ENCODE peak calls at places on chromosomes 2 and 18, in six cellular contexts. One of them, this sample, is unnamed.

GRCh38 chr2:130385709-130386108 is 29.9 kb downstream of the PTPN18 start:
- DNase-seq in activated CD4-positive, CD25-positive, alpha-beta regulatory T cell treated with anti-CD3 and anti-CD28 coated beads, Interleukin-2, amount 50 U/mL, for 72 hours: no peak
- DNase-seq in LoVo: no peak
- DNase-seq in posterior vena cava: peak; percentile 47
- DNase-seq in NT2/D1: no peak
- DNase-seq in ELR: no peak
- DNase-seq in this sample: no peak

GRCh38 chr2:219514196-219514761 is at the start of gene ASIC4:
- DNase-seq in NT2/D1: no peak
- DNase-seq in ELR: no peak
- DNase-seq in LoVo: no peak
- DNase-seq in activated CD4-positive, CD25-positive, alpha-beta regulatory T cell treated with anti-CD3 and anti-CD28 coated beads, Interleukin-2, amount 50 U/mL, for 72 hours: no peak
- DNase-seq in posterior vena cava: no peak
- DNase-seq in this sample: no peak

GRCh38 chr2:109348645-109349554 is 219.9 kb downstream of the SH3RF3 start:
- DNase-seq in NT2/D1: no peak
- DNase-seq in ELR: no peak
- DNase-seq in LoVo: no peak
- DNase-seq in posterior vena cava: no peak
- DNase-seq in activated CD4-positive, CD25-positive, alpha-beta regulatory T cell treated with anti-CD3 and anti-CD28 coated beads, Interleukin-2, amount 50 U/mL, for 72 hours: no peak
- DNase-seq in this sample: no peak

GRCh38 chr2:234022424-234022823 is 28.1 kb upstream of the SPP2 start:
- DNase-seq in activated CD4-positive, CD25-positive, alpha-beta regulatory T cell treated with anti-CD3 and anti-CD28 coated beads, Interleukin-2, amount 50 U/mL, for 72 hours: no peak
- DNase-seq in LoVo: no peak
- DNase-seq in posterior vena cava: no peak
- DNase-seq in NT2/D1: no peak
- DNase-seq in ELR: no peak
- DNase-seq in this sample: no peak

GRCh38 chr18:9835796-9836195 is 50.0 kb upstream of the TXNDC2 start:
- DNase-seq in activated CD4-positive, CD25-positive, alpha-beta regulatory T cell treated with anti-CD3 and anti-CD28 coated beads, Interleukin-2, amount 50 U/mL, for 72 hours: no peak
- DNase-seq in NT2/D1: no peak
- DNase-seq in LoVo: no peak
- DNase-seq in ELR: no peak
- DNase-seq in posterior vena cava: no peak
- DNase-seq in this sample: no peak

GRCh38 chr2:171287036-171287435 is 126.3 kb upstream of the TLK1 start:
- DNase-seq in posterior vena cava: no peak
- DNase-seq in ELR: no peak
- DNase-seq in LoVo: no peak
- DNase-seq in activated CD4-positive, CD25-positive, alpha-beta regulatory T cell treated with anti-CD3 and anti-CD28 coated beads, Interleukin-2, amount 50 U/mL, for 72 hours: no peak
- DNase-seq in NT2/D1: no peak
- DNase-seq in this sample: no peak

GRCh38 chr2:134218414-134218813 is 35.5 kb upstream of the MGAT5 start:
- DNase-seq in posterior vena cava: no peak
- DNase-seq in activated CD4-positive, CD25-positive, alpha-beta regulatory T cell treated with anti-CD3 and anti-CD28 coated beads, Interleukin-2, amount 50 U/mL, for 72 hours: no peak
- DNase-seq in ELR: no peak
- DNase-seq in NT2/D1: no peak
- DNase-seq in LoVo: no peak
- DNase-seq in this sample: no peak

GRCh38 chr2:21642647-21643046 is 518.9 kb downstream of the TDRD15 start:
- DNase-seq in ELR: no peak
- DNase-seq in activated CD4-positive, CD25-positive, alpha-beta regulatory T cell treated with anti-CD3 and anti-CD28 coated beads, Interleukin-2, amount 50 U/mL, for 72 hours: no peak
- DNase-seq in NT2/D1: no peak
- DNase-seq in posterior vena cava: no peak
- DNase-seq in LoVo: no peak
- DNase-seq in this sample: no peak

GRCh38 chr2:109173311-109174171 is 44.5 kb downstream of the SH3RF3 start:
- DNase-seq in ELR: peak; percentile 44
- DNase-seq in posterior vena cava: peak; percentile 94
- DNase-seq in NT2/D1: peak; percentile 8
- DNase-seq in LoVo: no peak
- DNase-seq in activated CD4-positive, CD25-positive, alpha-beta regulatory T cell treated with anti-CD3 and anti-CD28 coated beads, Interleukin-2, amount 50 U/mL, for 72 hours: no peak
- DNase-seq in this sample: no peak

GRCh38 chr2:172640389-172640788 is 84.5 kb downstream of the PDK1 start:
- DNase-seq in posterior vena cava: no peak
- DNase-seq in LoVo: no peak
- DNase-seq in NT2/D1: no peak
- DNase-seq in activated CD4-positive, CD25-positive, alpha-beta regulatory T cell treated with anti-CD3 and anti-CD28 coated beads, Interleukin-2, amount 50 U/mL, for 72 hours: no peak
- DNase-seq in ELR: peak; percentile 35
- DNase-seq in this sample: no peak

GRCh38 chr2:232329716-232330067 is 48.9 kb upstream of the ALPP start:
- DNase-seq in NT2/D1: no peak
- DNase-seq in posterior vena cava: peak; percentile 51
- DNase-seq in activated CD4-positive, CD25-positive, alpha-beta regulatory T cell treated with anti-CD3 and anti-CD28 coated beads, Interleukin-2, amount 50 U/mL, for 72 hours: no peak
- DNase-seq in ELR: no peak
- DNase-seq in LoVo: no peak
- DNase-seq in this sample: peak; percentile 20

GRCh38 chr2:52312488-52312887 is 1280.6 kb upstream of the NRXN1 start:
- DNase-seq in posterior vena cava: no peak
- DNase-seq in LoVo: no peak
- DNase-seq in activated CD4-positive, CD25-positive, alpha-beta regulatory T cell treated with anti-CD3 and anti-CD28 coated beads, Interleukin-2, amount 50 U/mL, for 72 hours: no peak
- DNase-seq in ELR: no peak
- DNase-seq in NT2/D1: no peak
- DNase-seq in this sample: no peak

GRCh38 chr18:3923750-3924149 is 473.8 kb downstream of the TGIF1 start:
- DNase-seq in posterior vena cava: no peak
- DNase-seq in activated CD4-positive, CD25-positive, alpha-beta regulatory T cell treated with anti-CD3 and anti-CD28 coated beads, Interleukin-2, amount 50 U/mL, for 72 hours: no peak
- DNase-seq in LoVo: no peak
- DNase-seq in ELR: peak; percentile 47
- DNase-seq in NT2/D1: no peak
- DNase-seq in this sample: no peak

GRCh38 chr18:69958422-69958821 is 10.7 kb upstream of the CD226 start:
- DNase-seq in ELR: no peak
- DNase-seq in NT2/D1: no peak
- DNase-seq in activated CD4-positive, CD25-positive, alpha-beta regulatory T cell treated with anti-CD3 and anti-CD28 coated beads, Interleukin-2, amount 50 U/mL, for 72 hours: no peak
- DNase-seq in posterior vena cava: no peak
- DNase-seq in LoVo: no peak
- DNase-seq in this sample: peak; percentile 58

GRCh38 chr2:172119089-172119488 is 16.4 kb upstream of the DLX2 start:
- DNase-seq in NT2/D1: no peak
- DNase-seq in posterior vena cava: no peak
- DNase-seq in activated CD4-positive, CD25-positive, alpha-beta regulatory T cell treated with anti-CD3 and anti-CD28 coated beads, Interleukin-2, amount 50 U/mL, for 72 hours: no peak
- DNase-seq in ELR: peak; percentile 88
- DNase-seq in LoVo: no peak
- DNase-seq in this sample: no peak

GRCh38 chr2:201185863-201186262 is 2.9 kb downstream of the CASP10 start:
- DNase-seq in posterior vena cava: no peak
- DNase-seq in NT2/D1: no peak
- DNase-seq in activated CD4-positive, CD25-positive, alpha-beta regulatory T cell treated with anti-CD3 and anti-CD28 coated beads, Interleukin-2, amount 50 U/mL, for 72 hours: no peak
- DNase-seq in LoVo: no peak
- DNase-seq in ELR: no peak
- DNase-seq in this sample: no peak

GRCh38 chr2:200159829-200160781 is 146.4 kb upstream of the SPATS2L start:
- DNase-seq in activated CD4-positive, CD25-positive, alpha-beta regulatory T cell treated with anti-CD3 and anti-CD28 coated beads, Interleukin-2, amount 50 U/mL, for 72 hours: no peak
- DNase-seq in NT2/D1: no peak
- DNase-seq in posterior vena cava: no peak
- DNase-seq in ELR: peak; percentile 66
- DNase-seq in LoVo: no peak
- DNase-seq in this sample: no peak

GRCh38 chr2:185919155-185919554 is 180.6 kb downstream of the FSIP2 start:
- DNase-seq in posterior vena cava: no peak
- DNase-seq in NT2/D1: no peak
- DNase-seq in LoVo: no peak
- DNase-seq in activated CD4-positive, CD25-positive, alpha-beta regulatory T cell treated with anti-CD3 and anti-CD28 coated beads, Interleukin-2, amount 50 U/mL, for 72 hours: no peak
- DNase-seq in ELR: peak; percentile 52
- DNase-seq in this sample: no peak